ENCODE peak calls at places on chromosome 14, in seven cellular contexts. K is AG08396, G is colonic mucosa, A is psoas muscle, Y is C1 segment of cervical spinal cord, U is fibroblast of the conjunctiva, M is WTC11. J is an unnamed sample.

GRCh38 chr14:104968153-104968527 is 10.0 kb downstream of the AHNAK2 start:
- DNase-seq in M (peak; percentile 45), K (peak; percentile 73), G (peak; percentile 78), Y (no peak), U (peak; percentile 28), A (peak; percentile 83), J (peak; percentile 38)

GRCh38 chr14:87108726-87109125 is 884.3 kb downstream of the GALC start:
- DNase-seq in M (no peak), K (peak; percentile 50), U (peak; percentile 56), Y (no peak), G (no peak), A (no peak), J (peak; percentile 96)

GRCh38 chr14:22185191-22185590 is 403.8 kb downstream of the DAD1 start:
- DNase-seq in K (no peak), M (no peak), Y (no peak), U (no peak), A (no peak), G (no peak), J (no peak)

GRCh38 chr14:88269816-88270416 is 53.2 kb downstream of the KCNK10 start:
- DNase-seq in K (no peak), U (no peak), M (no peak), A (no peak), G (peak; percentile 52), Y (no peak), J (no peak)

GRCh38 chr14:103401223-103402214 is 16.3 kb downstream of the MARK3 start:
- DNase-seq in Y (no peak), M (no peak), G (no peak), U (peak; percentile 46), K (peak; percentile 52), A (no peak), J (peak; percentile 82)

GRCh38 chr14:61575751-61576150 is 119.6 kb upstream of the HIF1A start:
- DNase-seq in Y (no peak), A (no peak), K (no peak), U (no peak), G (no peak), M (no peak), J (peak; percentile 60)

GRCh38 chr14:92680781-92681650 is 67.4 kb downstream of the LGMN start:
- DNase-seq in A (peak; percentile 77), Y (peak; percentile 33), G (peak; percentile 83), K (peak; percentile 86), U (peak; percentile 53), M (peak; percentile 81), J (peak; percentile 71)

GRCh38 chr14:103488071-103488470 is 34.6 kb downstream of the CKB start:
- DNase-seq in G (no peak), A (no peak), M (no peak), K (no peak), U (no peak), Y (no peak), J (no peak)

GRCh38 chr14:104659764-104660523 is 29.5 kb upstream of the INF2 start:
- DNase-seq in Y (no peak), G (no peak), M (no peak), A (no peak), U (no peak), K (no peak), J (no peak)

GRCh38 chr14:101230161-101230850 is 326.8 kb upstream of the RTL1 start:
- DNase-seq in K (no peak), Y (no peak), U (no peak), G (no peak), A (peak; percentile 27), M (no peak), J (no peak)

GRCh38 chr14:100327128-100327527 is 4.0 kb downstream of the SLC25A47 start:
- DNase-seq in G (no peak), K (no peak), A (no peak), Y (no peak), U (no peak), M (no peak), J (no peak)

GRCh38 chr14:86357866-86358265 is 827.9 kb downstream of the FLRT2 start:
- DNase-seq in A (no peak), M (no peak), G (no peak), K (no peak), U (no peak), Y (no peak), J (no peak)

GRCh38 chr14:21063479-21063878 is 5.9 kb downstream of the RNASE8 start:
- DNase-seq in Y (no peak), K (peak; percentile 74), U (no peak), A (no peak), M (no peak), G (no peak), J (peak; percentile 90)

GRCh38 chr14:71355324-71356201 is 448.3 kb downstream of the PCNX1 start:
- DNase-seq in Y (no peak), A (no peak), U (peak; percentile 60), K (peak; percentile 18), M (no peak), G (no peak), J (peak; percentile 93)

J was measured in AG10803.